ENCODE peak calls at places on chromosomes 4 and X, in eight cellular contexts. P is cardiac muscle cell, V is SJSA1, X is Karpas-422, R is PC-9, I is neural progenitor cell, N is body of pancreas, O is esophagus muscularis mucosa. E is an unnamed sample.

GRCh38 chr4:186400676-186401075 is 134.7 kb downstream of the F11 start:
- DNase-seq in O (no peak), R (no peak), N (peak; percentile 27), V (no peak), P (peak; percentile 17), I (no peak), X (no peak), E (no peak)

GRCh38 chr4:76200771-76201224 is 12.8 kb downstream of the SCARB2 start:
- DNase-seq in O (peak; percentile 72), N (peak; percentile 66), V (no peak), R (no peak), I (no peak), X (no peak), P (no peak), E (no peak)

GRCh38 chr4:145525291-145525740 is 43.7 kb downstream of the SMAD1 start:
- DNase-seq in I (peak; percentile 16), R (no peak), O (no peak), X (no peak), V (no peak), P (no peak), N (no peak), E (no peak)

GRCh38 chr4:116197317-116197809 is 888.0 kb downstream of the TRAM1L1 start:
- DNase-seq in V (no peak), I (no peak), X (no peak), N (no peak), R (no peak), O (no peak), P (no peak), E (no peak)

GRCh38 chrX:1392376-1393130 is 640 bp upstream of the SLC25A6 start:
- DNase-seq in V (peak; percentile 73), O (no peak), X (peak; percentile 85), N (peak; percentile 76), P (peak; percentile 78), I (peak; percentile 84), R (peak; percentile 61), E (peak; percentile 78)

GRCh38 chrX:1465261-1466231 is 12.8 kb upstream of the ASMTL start:
- DNase-seq in P (no peak), R (no peak), N (no peak), I (no peak), O (peak; percentile 81), X (no peak), V (peak; percentile 38), E (no peak)

GRCh38 chrX:150291014-150291413 is 72.1 kb upstream of the MAMLD1 start:
- DNase-seq in N (no peak), I (no peak), X (no peak), R (no peak), V (no peak), P (no peak), O (no peak), E (no peak)

GRCh38 chr4:94517492-94517891 is 65.8 kb downstream of the PDLIM5 start:
- DNase-seq in X (no peak), N (no peak), O (no peak), R (no peak), I (no peak), P (no peak), V (no peak), E (no peak)

GRCh38 chr4:73446336-73446938 is 10.4 kb downstream of the AFP start:
- DNase-seq in V (no peak), I (peak; percentile 69), X (peak; percentile 85), P (peak; percentile 63), R (no peak), N (no peak), O (no peak), E (peak; percentile 40)

GRCh38 chr4:16250665-16251365 is 24.5 kb upstream of the TAPT1 start:
- DNase-seq in V (no peak), P (peak; percentile 47), N (no peak), O (no peak), I (peak; percentile 56), R (no peak), X (no peak), E (no peak)

GRCh38 chr4:139144161-139144859 is 32.7 kb downstream of the ELF2 start:
- DNase-seq in I (peak; percentile 43), V (no peak), P (peak; percentile 79), N (no peak), O (no peak), X (no peak), R (peak; percentile 51), E (no peak)

GRCh38 chr4:89298788-89299152 is 8.8 kb downstream of the GPRIN3 start:
- DNase-seq in N (no peak), O (no peak), P (peak; percentile 48), R (no peak), V (no peak), I (no peak), X (peak; percentile 90), E (no peak)

GRCh38 chr4:75715105-75715799 is 9.1 kb upstream of the USO1 start:
- DNase-seq in O (no peak), X (no peak), P (no peak), I (no peak), N (no peak), V (peak; percentile 12), R (no peak), E (no peak)

GRCh38 chrX:12701625-12702024 is 89.6 kb upstream of the PRPS2 start:
- DNase-seq in I (peak; percentile 82), R (peak; percentile 51), P (peak; percentile 79), V (peak; percentile 46), O (no peak), X (peak; percentile 84), N (peak; percentile 70), E (peak; percentile 84)

GRCh38 chr4:10662937-10663336 is 21.6 kb downstream of the CLNK start:
- DNase-seq in N (no peak), P (no peak), O (no peak), V (no peak), X (no peak), R (no peak), I (no peak), E (no peak)

GRCh38 chr4:82372502-82372873 is 1.3 kb downstream of the HNRNPD start:
- DNase-seq in V (no peak), O (no peak), P (peak; percentile 32), N (peak; percentile 48), X (peak; percentile 68), R (no peak), I (peak; percentile 38), E (peak; percentile 28)

GRCh38 chrX:150155396-150156048 is 207.6 kb upstream of the MAMLD1 start:
- DNase-seq in X (no peak), V (peak; percentile 83), N (no peak), R (peak; percentile 66), O (peak; percentile 17), P (peak; percentile 63), I (no peak), E (no peak)

GRCh38 chrX:68939868-68940267 is 111.0 kb downstream of the EFNB1 start:
- DNase-seq in V (no peak), R (no peak), O (no peak), P (no peak), X (no peak), N (no peak), I (no peak), E (no peak)

GRCh38 chr4:95537967-95538485 is 10.7 kb downstream of the UNC5C start:
- DNase-seq in O (no peak), I (no peak), R (no peak), V (no peak), P (no peak), X (no peak), N (no peak), E (no peak)

GRCh38 chrX:132490086-132490419 is 1.2 kb upstream of the MBNL3 start:
- DNase-seq in X (no peak), I (peak; percentile 6), N (no peak), P (no peak), O (no peak), R (no peak), V (no peak), E (peak; percentile 26)

GRCh38 chr4:148643851-148644250 is 201.6 kb upstream of the NR3C2 start:
- DNase-seq in P (no peak), X (no peak), O (no peak), V (no peak), R (no peak), I (no peak), N (no peak), E (no peak)

DNA sequence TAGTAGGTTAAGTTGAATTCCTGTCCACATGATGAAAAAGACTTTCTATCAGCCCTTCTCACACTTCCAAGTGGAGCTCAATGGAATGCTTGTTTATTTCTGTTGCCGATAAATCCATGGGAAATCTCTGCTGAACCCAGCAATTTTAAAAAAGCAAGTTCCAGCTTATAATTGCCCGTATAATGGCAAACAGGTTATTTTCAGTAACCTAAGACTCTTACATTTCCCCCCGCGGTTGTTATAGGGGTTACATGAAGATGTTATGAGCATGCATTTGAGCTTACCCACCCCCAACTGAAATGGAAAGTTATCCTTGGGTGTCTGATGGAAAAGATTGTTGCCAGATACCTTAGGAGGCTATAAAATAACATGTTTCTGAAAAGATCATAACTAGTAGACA is 136.2 kb downstream of the PALLD start:
- DNase-seq in I (no peak), O (no peak), P (no peak), R (no peak), V (no peak), N (no peak), X (no peak), E (no peak)
- H3K4me1 ChIP-seq in I (peaks cover 55% of the 10 kb centered on the region), O (peaks cover 35% of the 10 kb centered on the region), P (peaks cover 40% of the 10 kb centered on the region), R (peaks cover 73% of the 10 kb centered on the region), V (peaks cover 57% of the 10 kb centered on the region), N (peaks cover 14% of the 10 kb centered on the region), X (no peaks in the 10 kb centered on the region), E (peaks cover 35% of the 10 kb centered on the region)

GRCh38 chr4:100539706-100540105 is 21.9 kb upstream of the EMCN start:
- DNase-seq in I (no peak), R (no peak), P (peak; percentile 0), V (no peak), X (no peak), O (no peak), N (no peak), E (no peak)
- H3K4me3 ChIP-seq in I (no peak overlapping the region), R (no peak overlapping the region), P (no peak overlapping the region), V (no peak overlapping the region), X (no peak overlapping the region), O (no peak overlapping the region), N (no peak overlapping the region), E (no peak overlapping the region)

GRCh38 chrX:49137492-49137891 is 14.0 kb upstream of the GPKOW start:
- DNase-seq in I (no peak), R (no peak), P (no peak), N (no peak), X (no peak), V (no peak), O (no peak), E (no peak)

GRCh38 chrX:49133759-49134158 is 10.2 kb upstream of the GPKOW start:
- DNase-seq in N (no peak), O (no peak), X (no peak), I (no peak), V (no peak), P (no peak), R (no peak), E (no peak)

DNA sequence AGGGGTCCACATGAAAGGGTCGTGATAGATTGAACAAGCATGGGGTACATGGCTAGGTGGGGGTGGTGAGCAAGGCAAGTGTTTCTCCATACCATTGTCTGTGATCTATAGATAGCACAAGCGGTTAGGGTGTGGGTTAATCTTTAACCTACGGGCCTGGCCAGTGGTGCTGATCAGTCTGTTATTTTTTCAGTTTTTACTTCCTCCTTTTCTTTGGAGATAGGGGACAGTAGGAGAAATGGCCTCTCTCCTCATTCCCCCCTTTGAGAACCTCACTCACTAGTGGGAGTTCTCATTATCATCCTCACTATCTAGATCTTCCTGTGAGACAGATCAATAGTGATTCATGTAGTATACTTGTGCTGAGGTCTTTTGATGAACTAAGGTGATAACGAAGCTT is 16.2 kb upstream of the GPKOW start:
- DNase-seq in R (no peak), I (no peak), X (no peak), P (no peak), N (no peak), V (no peak), O (no peak), E (no peak)
- H3K9me3 ChIP-seq in R (no peaks in the 10 kb centered on the region), I (peaks cover 5% of the 10 kb centered on the region), X (peaks cover 17% of the 10 kb centered on the region), P (no peaks in the 10 kb centered on the region), N (no peaks in the 10 kb centered on the region), V (no peaks in the 10 kb centered on the region), O (no peaks in the 10 kb centered on the region), E (no peaks in the 10 kb centered on the region)

GRCh38 chr4:78644744-78645330 is 93.3 kb downstream of the ANXA3 start:
- DNase-seq in V (peak; percentile 66), O (no peak), R (peak; percentile 35), N (peak; percentile 55), P (peak; percentile 88), I (peak; percentile 52), X (peak; percentile 66), E (peak; percentile 60)
- H3K4me1 ChIP-seq in V (peaks cover 23% of the 10 kb centered on the region), O (peaks cover 37% of the 10 kb centered on the region), R (peaks cover 69% of the 10 kb centered on the region), N (peaks cover 16% of the 10 kb centered on the region), P (no peaks in the 10 kb centered on the region), I (no peaks in the 10 kb centered on the region), X (no peaks in the 10 kb centered on the region), E (no peaks in the 10 kb centered on the region)

E was measured in HAP-1.